ENCODE peak calls at places on chromosomes 5 and 9, in nine cellular contexts. W is heart right ventricle; H is psoas muscle; A is H9; Y is gastrocnemius medialis; T is CD4-positive, CD25-positive, alpha-beta regulatory T cell; V is SJSA1; G is tibial nerve; U is endodermal cell. X is an unnamed sample.

GRCh38 chr9:75712690-75713089 is 177.8 kb upstream of the PCSK5 start:
- DNase-seq in W (no peak), H (no peak), A (no peak), Y (no peak), T (no peak), V (no peak), G (no peak), U (no peak), X (no peak)

GRCh38 chr5:124650960-124651662 is 95.3 kb downstream of the ZNF608 start:
- DNase-seq in W (no peak), H (no peak), A (no peak), Y (no peak), T (no peak), V (peak), G (no peak), U (no peak), X (peak)

GRCh38 chr9:13502503-13502902 is 223.0 kb upstream of the MPDZ start:
- DNase-seq in W (peak), H (no peak), A (no peak), Y (no peak), T (no peak), V (no peak), G (no peak), U (no peak), X (no peak)

GRCh38 chr5:102924963-102925362 is 169.9 kb downstream of the PAM start:
- DNase-seq in W (no peak), H (no peak), A (no peak), Y (no peak), T (no peak), V (no peak), G (no peak), U (no peak), X (no peak)

GRCh38 chr5:180291234-180291940 is 496 bp downstream of the MAPK9 start:
- DNase-seq in W (peak), H (no peak), A (no peak), Y (no peak), T (peak), V (no peak), G (no peak), U (peak), X (no peak)

GRCh38 chr9:133028221-133028620 is 2.6 kb upstream of the GTF3C5 start:
- DNase-seq in W (no peak), H (no peak), A (no peak), Y (no peak), T (no peak), V (no peak), G (no peak), U (no peak), X (no peak)

GRCh38 chr5:74519679-74520078 is 120.8 kb downstream of the ENC1 start:
- DNase-seq in W (no peak), H (no peak), A (no peak), Y (no peak), T (no peak), V (no peak), G (no peak), U (no peak), X (no peak)

GRCh38 chr9:75238311-75238976 is 150.1 kb downstream of the OSTF1 start:
- DNase-seq in W (no peak), H (no peak), A (peak), Y (no peak), T (peak), V (no peak), G (no peak), U (peak), X (no peak)

GRCh38 chr9:110040788-110041187 is 167.2 kb downstream of the C9orf152 start:
- DNase-seq in W (no peak), H (no peak), A (no peak), Y (no peak), T (no peak), V (no peak), G (no peak), U (no peak), X (no peak)

GRCh38 chr9:78669591-78669990 is 372.7 kb downstream of the PSAT1 start:
- DNase-seq in W (no peak), H (no peak), A (no peak), Y (no peak), T (no peak), V (no peak), G (no peak), U (no peak), X (no peak)

GRCh38 chr5:169416583-169417196 is 115.8 kb upstream of the SLIT3 start:
- DNase-seq in W (peak), H (peak), A (no peak), Y (no peak), T (no peak), V (peak), G (peak), U (peak), X (no peak)

GRCh38 chr5:142100307-142100706 is 8.3 kb upstream of the NDFIP1 start:
- DNase-seq in W (no peak), H (no peak), A (no peak), Y (no peak), T (no peak), V (no peak), G (no peak), U (no peak), X (no peak)

GRCh38 chr5:61450170-61450815 is 118.2 kb downstream of the ZSWIM6 start:
- DNase-seq in W (no peak), H (no peak), A (no peak), Y (no peak), T (no peak), V (peak), G (no peak), U (no peak), X (no peak)

GRCh38 chr5:170576602-170577584 is 73.1 kb downstream of the KCNIP1 start:
- DNase-seq in W (no peak), H (no peak), A (no peak), Y (no peak), T (no peak), V (no peak), G (no peak), U (no peak), X (no peak)

GRCh38 chr5:77620404-77620803 is 18.1 kb downstream of the OTP start:
- DNase-seq in W (no peak), H (no peak), A (peak), Y (no peak), T (peak), V (no peak), G (no peak), U (peak), X (no peak)

GRCh38 chr9:127738666-127739065 is 3.6 kb upstream of the TOR2A start:
- DNase-seq in W (no peak), H (no peak), A (no peak), Y (no peak), T (no peak), V (no peak), G (no peak), U (no peak), X (no peak)

GRCh38 chr5:128850049-128850448 is 115.2 kb upstream of the SLC27A6 start:
- DNase-seq in W (no peak), H (no peak), A (no peak), Y (no peak), T (no peak), V (no peak), G (no peak), U (no peak), X (no peak)

GRCh38 chr5:158640581-158640980 is 459.1 kb downstream of the EBF1 start:
- DNase-seq in W (no peak), H (peak), A (no peak), Y (no peak), T (no peak), V (peak), G (no peak), U (no peak), X (no peak)

GRCh38 chr5:13328316-13328715 is 616.2 kb downstream of the DNAH5 start:
- DNase-seq in W (no peak), H (no peak), A (no peak), Y (no peak), T (no peak), V (no peak), G (no peak), U (no peak), X (no peak)

GRCh38 chr5:111755942-111756353 is 1.0 kb downstream of the NREP start:
- DNase-seq in W (no peak), H (no peak), A (no peak), Y (no peak), T (no peak), V (no peak), G (no peak), U (no peak), X (no peak)

GRCh38 chr9:70411930-70412677 is 2.4 kb downstream of the KLF9 start:
- DNase-seq in W (peak), H (peak), A (peak), Y (peak), T (peak), V (peak), G (peak), U (peak), X (no peak)

GRCh38 chr5:95620870-95621838 is 1.3 kb downstream of the GPR150 start:
- DNase-seq in W (peak), H (peak), A (peak), Y (peak), T (peak), V (no peak), G (no peak), U (peak), X (no peak)

GRCh38 chr5:10702911-10703491 is 58.0 kb downstream of the DAP start:
- DNase-seq in W (no peak), H (no peak), A (no peak), Y (no peak), T (no peak), V (no peak), G (no peak), U (no peak), X (no peak)

GRCh38 chr9:6414291-6414690 is 1.3 kb downstream of the UHRF2 start:
- DNase-seq in W (no peak), H (no peak), A (no peak), Y (no peak), T (peak), V (no peak), G (no peak), U (no peak), X (no peak)

GRCh38 chr9:21546949-21547348 is 64.8 kb upstream of the IFNE start:
- DNase-seq in W (no peak), H (no peak), A (no peak), Y (no peak), T (no peak), V (no peak), G (no peak), U (no peak), X (no peak)

GRCh38 chr5:94928891-94929290 is 310.4 kb downstream of the SLF1 start:
- DNase-seq in W (no peak), H (no peak), A (no peak), Y (no peak), T (no peak), V (no peak), G (no peak), U (no peak), X (no peak)

GRCh38 chr5:73214921-73215490 is 42.0 kb downstream of the TMEM174 start:
- DNase-seq in W (no peak), H (no peak), A (no peak), Y (no peak), T (no peak), V (no peak), G (no peak), U (peak), X (peak)

GRCh38 chr9:33172735-33173238 is 5.7 kb upstream of the B4GALT1 start:
- DNase-seq in W (no peak), H (no peak), A (no peak), Y (no peak), T (no peak), V (no peak), G (no peak), U (no peak), X (no peak)

GRCh38 chr9:26264709-26265601 is 586.7 kb upstream of the TUSC1 start:
- DNase-seq in W (no peak), H (no peak), A (no peak), Y (no peak), T (no peak), V (peak), G (no peak), U (no peak), X (no peak)

GRCh38 chr5:132022737-132023136 is 11.3 kb upstream of the ACSL6 start:
- DNase-seq in W (no peak), H (no peak), A (no peak), Y (no peak), T (no peak), V (no peak), G (no peak), U (no peak), X (peak)

GRCh38 chr5:130055572-130055971 is 151.3 kb downstream of the CHSY3 start:
- DNase-seq in W (no peak), H (no peak), A (no peak), Y (no peak), T (no peak), V (no peak), G (no peak), U (no peak), X (no peak)

GRCh38 chr9:37348917-37349316 is 73.6 kb upstream of the GRHPR start:
- DNase-seq in W (no peak), H (no peak), A (no peak), Y (no peak), T (no peak), V (no peak), G (no peak), U (no peak), X (no peak)

GRCh38 chr5:122153230-122153629 is 23.9 kb downstream of the ZNF474 start:
- DNase-seq in W (no peak), H (no peak), A (no peak), Y (no peak), T (no peak), V (no peak), G (no peak), U (no peak), X (no peak)

GRCh38 chr5:72328172-72328571 is 8.0 kb downstream of the PTCD2 start:
- DNase-seq in W (peak), H (peak), A (no peak), Y (peak), T (no peak), V (no peak), G (no peak), U (no peak), X (no peak)

GRCh38 chr9:99451121-99451606 is 229.1 kb downstream of the SEC61B start:
- DNase-seq in W (peak), H (no peak), A (no peak), Y (peak), T (no peak), V (no peak), G (no peak), U (peak), X (peak)

GRCh38 chr5:16179511-16179935 is at the start of gene MARCHF11:
- DNase-seq in W (peak), H (no peak), A (peak), Y (no peak), T (no peak), V (no peak), G (no peak), U (peak), X (no peak)

GRCh38 chr5:123717139-123717538 is 205.2 kb downstream of the CSNK1G3 start:
- DNase-seq in W (no peak), H (no peak), A (no peak), Y (no peak), T (no peak), V (no peak), G (no peak), U (no peak), X (no peak)

GRCh38 chr5:57173026-57173317 is 887 bp upstream of the GPBP1 start:
- DNase-seq in W (no peak), H (no peak), A (no peak), Y (peak), T (no peak), V (no peak), G (peak), U (no peak), X (no peak)

DNA sequence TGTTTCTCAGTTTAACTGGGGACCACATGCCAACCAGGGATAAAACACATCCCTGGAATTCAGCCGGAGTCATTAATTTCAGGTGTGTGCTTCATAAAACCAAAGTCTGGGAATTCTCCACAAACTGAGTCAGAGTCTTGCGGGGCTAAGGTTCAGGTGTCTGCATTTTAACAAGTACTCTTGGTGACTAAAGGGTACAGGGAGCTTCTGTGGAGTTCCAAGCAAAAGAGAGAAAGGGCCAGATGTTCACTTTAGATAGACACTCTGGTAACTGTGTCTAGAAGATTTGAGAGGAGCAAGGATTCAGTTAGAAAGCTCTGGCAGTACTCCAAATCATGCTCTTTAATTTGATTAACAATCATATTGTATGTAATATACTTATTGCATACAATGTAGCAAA is 4.0 kb downstream of the NADK2 start:
- DNase-seq in W (no peak), H (no peak), A (no peak), Y (no peak), T (no peak), V (no peak), G (no peak), U (no peak), X (no peak)
- H3K27ac ChIP-seq in W (no peak), H (no peak), A (no peak), Y (no peak), T (no peak), V (no peak), G (no peak), U (no peak), X (peak)

GRCh38 chr9:34638138-34638445 is 505 bp upstream of the SIGMAR1 start:
- DNase-seq in W (no peak), H (no peak), A (no peak), Y (no peak), T (no peak), V (no peak), G (no peak), U (no peak), X (no peak)
- H3K27ac ChIP-seq in W (peak), H (peak), A (no peak), Y (peak), T (peak), V (peak), G (peak), U (no peak), X (peak)

GRCh38 chr9:94900222-94901018 is 173.9 kb downstream of the AOPEP start:
- DNase-seq in W (no peak), H (no peak), A (peak), Y (no peak), T (peak), V (no peak), G (no peak), U (no peak), X (no peak)
- H3K27ac ChIP-seq in W (peak), H (peak), A (no peak), Y (peak), T (no peak), V (peak), G (peak), U (no peak), X (peak)

GRCh38 chr5:79581535-79581934 is 30.7 kb upstream of the TENT2 start:
- DNase-seq in W (no peak), H (no peak), A (no peak), Y (no peak), T (no peak), V (no peak), G (no peak), U (no peak), X (no peak)

GRCh38 chr5:79578876-79579275 is 33.4 kb upstream of the TENT2 start:
- DNase-seq in W (no peak), H (no peak), A (no peak), Y (no peak), T (no peak), V (no peak), G (no peak), U (no peak), X (no peak)

GRCh38 chr5:79577693-79578092 is 34.5 kb upstream of the TENT2 start:
- DNase-seq in W (no peak), H (no peak), A (no peak), Y (no peak), T (no peak), V (no peak), G (no peak), U (no peak), X (no peak)

GRCh38 chr5:79585129-79585528 is 27.1 kb upstream of the TENT2 start:
- DNase-seq in W (no peak), H (no peak), A (no peak), Y (no peak), T (no peak), V (no peak), G (no peak), U (no peak), X (no peak)

GRCh38 chr5:79582186-79582585 is 30.1 kb upstream of the TENT2 start:
- DNase-seq in W (no peak), H (no peak), A (no peak), Y (no peak), T (no peak), V (no peak), G (no peak), U (no peak), X (no peak)
- H3K27ac ChIP-seq in W (no peak), H (no peak), A (no peak), Y (no peak), T (no peak), V (no peak), G (no peak), U (no peak), X (no peak)

GRCh38 chr9:134318941-134319305 is 7.3 kb upstream of the RXRA start:
- DNase-seq in W (peak), H (no peak), A (no peak), Y (no peak), T (no peak), V (no peak), G (no peak), U (no peak), X (no peak)
- H3K27ac ChIP-seq in W (no peak), H (no peak), A (no peak), Y (no peak), T (no peak), V (no peak), G (no peak), U (no peak), X (no peak)

DNA sequence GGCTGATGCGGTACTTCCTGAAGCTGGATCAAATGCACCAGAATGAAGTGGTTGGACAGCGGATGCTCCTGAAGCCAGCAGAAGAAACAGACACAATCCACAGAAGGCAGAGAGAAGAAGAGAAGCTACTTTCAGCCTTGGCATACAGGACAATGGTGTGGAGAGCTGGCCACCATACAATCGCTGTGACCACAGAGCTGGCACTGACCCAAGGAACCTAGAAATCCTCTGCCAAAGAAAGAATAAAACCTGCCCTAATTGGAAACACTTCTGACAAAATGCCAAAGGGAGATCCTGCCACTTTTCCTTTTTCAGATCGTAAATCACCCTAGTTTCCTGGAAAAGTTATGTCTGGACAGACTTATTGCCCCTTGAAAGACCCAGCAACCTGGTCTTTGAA is 77.8 kb downstream of the BAAT start:
- DNase-seq in W (no peak), H (no peak), A (no peak), Y (no peak), T (no peak), V (no peak), G (no peak), U (no peak), X (no peak)
- H3K27ac ChIP-seq in W (no peak), H (no peak), A (no peak), Y (no peak), T (no peak), V (no peak), G (no peak), U (no peak), X (no peak)

DNA sequence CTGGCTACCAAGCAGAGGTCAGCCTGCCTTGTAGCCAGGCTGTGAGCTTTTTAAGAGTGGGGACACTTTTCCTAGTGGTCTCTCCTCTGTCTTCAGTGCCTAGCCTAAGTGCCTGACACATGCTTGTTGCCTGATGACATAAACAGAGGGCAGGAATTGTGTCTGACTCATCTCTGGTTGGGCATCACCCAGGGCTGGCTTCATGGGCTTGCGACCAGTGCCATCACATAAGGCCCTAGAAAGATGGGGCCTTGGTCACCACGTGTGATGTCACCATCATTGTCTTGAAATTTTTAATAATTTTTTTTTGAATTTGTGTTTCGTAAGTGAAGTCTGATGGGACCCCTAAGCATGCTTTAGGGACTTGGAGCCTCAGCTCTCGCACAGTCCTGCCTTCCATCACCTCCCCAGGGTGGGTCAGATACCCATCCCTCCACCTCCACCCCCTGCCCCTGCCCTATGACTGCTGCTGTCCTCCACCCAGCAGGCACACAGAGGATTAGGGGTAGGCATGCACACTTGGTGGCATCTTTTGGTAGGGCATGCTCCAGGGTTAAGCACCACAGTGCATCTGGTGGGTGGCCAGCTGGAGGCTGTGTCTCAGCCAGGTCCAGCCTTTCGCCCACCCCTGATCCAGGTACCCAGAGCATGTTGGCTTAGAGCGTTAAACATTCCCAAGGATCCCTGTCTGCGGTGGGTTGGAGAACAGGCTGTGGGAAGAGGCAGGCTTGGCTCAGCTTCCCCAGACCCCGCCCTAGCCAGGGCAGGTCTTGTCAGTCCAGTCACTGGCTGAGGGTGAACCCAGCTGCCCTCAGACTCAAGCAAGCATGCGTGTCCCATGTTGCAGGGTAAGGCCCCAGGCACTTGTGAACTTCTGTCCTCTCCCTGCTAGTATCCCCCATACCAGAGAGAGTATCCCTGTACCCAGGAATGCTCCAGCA is 80.2 kb upstream of the SH3PXD2B start:
- DNase-seq in W (no peak), H (no peak), A (peak), Y (no peak), T (no peak), V (peak), G (no peak), U (peak), X (peak)
- H3K27ac ChIP-seq in W (peak), H (no peak), A (no peak), Y (peak), T (no peak), V (no peak), G (peak), U (no peak), X (peak)

X was measured in esophagus muscularis mucosa.